ENCODE peak calls at places on chromosomes 12 and 14, in nine cellular contexts. One of them, this sample, is unnamed.

GRCh38 chr12:105382771-105383632 is 52.5 kb downstream of the C12orf75 start:
- DNase-seq in OCI-LY7: peak
- DNase-seq in stimulated activated CD8-positive, alpha-beta memory T cell treated with anti-CD3 and anti-CD28 coated beads, Interleukin-12 subunit alpha, Interleukin-12 subunit beta, amount 100 ng/mL, for 4 hours: no peak
- DNase-seq in LoVo: peak
- DNase-seq in NCI-H2029 treated with DMSO at 0.1 percent for 48 hours: peak
- DNase-seq in head of caudate nucleus: peak
- DNase-seq in AG08395: peak
- DNase-seq in sigmoid colon: no peak
- DNase-seq in Right ventricle myocardium superior: no peak
- DNase-seq in this sample: peak

GRCh38 chr12:5904441-5904840 is 40.6 kb downstream of the ANO2 start:
- DNase-seq in OCI-LY7: no peak
- DNase-seq in stimulated activated CD8-positive, alpha-beta memory T cell treated with anti-CD3 and anti-CD28 coated beads, Interleukin-12 subunit alpha, Interleukin-12 subunit beta, amount 100 ng/mL, for 4 hours: no peak
- DNase-seq in LoVo: no peak
- DNase-seq in NCI-H2029 treated with DMSO at 0.1 percent for 48 hours: no peak
- DNase-seq in head of caudate nucleus: no peak
- DNase-seq in AG08395: no peak
- DNase-seq in sigmoid colon: no peak
- DNase-seq in Right ventricle myocardium superior: no peak
- DNase-seq in this sample: no peak

GRCh38 chr12:72564120-72564519 is 291.9 kb downstream of the TRHDE start:
- DNase-seq in OCI-LY7: no peak
- DNase-seq in stimulated activated CD8-positive, alpha-beta memory T cell treated with anti-CD3 and anti-CD28 coated beads, Interleukin-12 subunit alpha, Interleukin-12 subunit beta, amount 100 ng/mL, for 4 hours: no peak
- DNase-seq in LoVo: no peak
- DNase-seq in NCI-H2029 treated with DMSO at 0.1 percent for 48 hours: no peak
- DNase-seq in head of caudate nucleus: no peak
- DNase-seq in AG08395: no peak
- DNase-seq in sigmoid colon: no peak
- DNase-seq in Right ventricle myocardium superior: no peak
- DNase-seq in this sample: no peak

GRCh38 chr12:89070603-89071002 is 281.7 kb downstream of the DUSP6 start:
- DNase-seq in OCI-LY7: no peak
- DNase-seq in stimulated activated CD8-positive, alpha-beta memory T cell treated with anti-CD3 and anti-CD28 coated beads, Interleukin-12 subunit alpha, Interleukin-12 subunit beta, amount 100 ng/mL, for 4 hours: no peak
- DNase-seq in LoVo: no peak
- DNase-seq in NCI-H2029 treated with DMSO at 0.1 percent for 48 hours: no peak
- DNase-seq in head of caudate nucleus: no peak
- DNase-seq in AG08395: no peak
- DNase-seq in sigmoid colon: no peak
- DNase-seq in Right ventricle myocardium superior: no peak
- DNase-seq in this sample: no peak

GRCh38 chr12:15706010-15706676 is 83.0 kb downstream of the EPS8 start:
- DNase-seq in OCI-LY7: no peak
- DNase-seq in stimulated activated CD8-positive, alpha-beta memory T cell treated with anti-CD3 and anti-CD28 coated beads, Interleukin-12 subunit alpha, Interleukin-12 subunit beta, amount 100 ng/mL, for 4 hours: no peak
- DNase-seq in LoVo: peak
- DNase-seq in NCI-H2029 treated with DMSO at 0.1 percent for 48 hours: no peak
- DNase-seq in head of caudate nucleus: no peak
- DNase-seq in AG08395: no peak
- DNase-seq in sigmoid colon: no peak
- DNase-seq in Right ventricle myocardium superior: no peak
- DNase-seq in this sample: peak

GRCh38 chr12:42140901-42141300 is 3.8 kb downstream of the GXYLT1 start:
- DNase-seq in OCI-LY7: no peak
- DNase-seq in stimulated activated CD8-positive, alpha-beta memory T cell treated with anti-CD3 and anti-CD28 coated beads, Interleukin-12 subunit alpha, Interleukin-12 subunit beta, amount 100 ng/mL, for 4 hours: no peak
- DNase-seq in LoVo: no peak
- DNase-seq in NCI-H2029 treated with DMSO at 0.1 percent for 48 hours: no peak
- DNase-seq in head of caudate nucleus: no peak
- DNase-seq in AG08395: peak
- DNase-seq in sigmoid colon: no peak
- DNase-seq in Right ventricle myocardium superior: no peak
- DNase-seq in this sample: peak

GRCh38 chr14:77746064-77746463 is 14.9 kb downstream of the SNW1 start:
- DNase-seq in OCI-LY7: no peak
- DNase-seq in stimulated activated CD8-positive, alpha-beta memory T cell treated with anti-CD3 and anti-CD28 coated beads, Interleukin-12 subunit alpha, Interleukin-12 subunit beta, amount 100 ng/mL, for 4 hours: no peak
- DNase-seq in LoVo: no peak
- DNase-seq in NCI-H2029 treated with DMSO at 0.1 percent for 48 hours: no peak
- DNase-seq in head of caudate nucleus: no peak
- DNase-seq in AG08395: no peak
- DNase-seq in sigmoid colon: no peak
- DNase-seq in Right ventricle myocardium superior: no peak
- DNase-seq in this sample: no peak

GRCh38 chr14:95363468-95363954 is 43.8 kb upstream of the CLMN start:
- DNase-seq in OCI-LY7: no peak
- DNase-seq in stimulated activated CD8-positive, alpha-beta memory T cell treated with anti-CD3 and anti-CD28 coated beads, Interleukin-12 subunit alpha, Interleukin-12 subunit beta, amount 100 ng/mL, for 4 hours: no peak
- DNase-seq in LoVo: no peak
- DNase-seq in NCI-H2029 treated with DMSO at 0.1 percent for 48 hours: no peak
- DNase-seq in head of caudate nucleus: peak
- DNase-seq in AG08395: no peak
- DNase-seq in sigmoid colon: no peak
- DNase-seq in Right ventricle myocardium superior: no peak
- DNase-seq in this sample: no peak

GRCh38 chr14:95043732-95044462 is 113.4 kb downstream of the DICER1 start:
- DNase-seq in OCI-LY7: no peak
- DNase-seq in stimulated activated CD8-positive, alpha-beta memory T cell treated with anti-CD3 and anti-CD28 coated beads, Interleukin-12 subunit alpha, Interleukin-12 subunit beta, amount 100 ng/mL, for 4 hours: no peak
- DNase-seq in LoVo: no peak
- DNase-seq in NCI-H2029 treated with DMSO at 0.1 percent for 48 hours: no peak
- DNase-seq in head of caudate nucleus: no peak
- DNase-seq in AG08395: no peak
- DNase-seq in sigmoid colon: peak
- DNase-seq in Right ventricle myocardium superior: no peak
- DNase-seq in this sample: no peak

GRCh38 chr14:37343307-37344094 is 145.8 kb downstream of the MIPOL1 start:
- DNase-seq in OCI-LY7: no peak
- DNase-seq in stimulated activated CD8-positive, alpha-beta memory T cell treated with anti-CD3 and anti-CD28 coated beads, Interleukin-12 subunit alpha, Interleukin-12 subunit beta, amount 100 ng/mL, for 4 hours: no peak
- DNase-seq in LoVo: no peak
- DNase-seq in NCI-H2029 treated with DMSO at 0.1 percent for 48 hours: no peak
- DNase-seq in head of caudate nucleus: no peak
- DNase-seq in AG08395: peak
- DNase-seq in sigmoid colon: no peak
- DNase-seq in Right ventricle myocardium superior: no peak
- DNase-seq in this sample: no peak

GRCh38 chr14:95482967-95483842 is 33.2 kb downstream of the SYNE3 start:
- DNase-seq in OCI-LY7: no peak
- DNase-seq in stimulated activated CD8-positive, alpha-beta memory T cell treated with anti-CD3 and anti-CD28 coated beads, Interleukin-12 subunit alpha, Interleukin-12 subunit beta, amount 100 ng/mL, for 4 hours: no peak
- DNase-seq in LoVo: peak
- DNase-seq in NCI-H2029 treated with DMSO at 0.1 percent for 48 hours: no peak
- DNase-seq in head of caudate nucleus: no peak
- DNase-seq in AG08395: peak
- DNase-seq in sigmoid colon: peak
- DNase-seq in Right ventricle myocardium superior: peak
- DNase-seq in this sample: peak

GRCh38 chr14:100530270-100531072 is 56.7 kb downstream of the BEGAIN start:
- DNase-seq in OCI-LY7: no peak
- DNase-seq in stimulated activated CD8-positive, alpha-beta memory T cell treated with anti-CD3 and anti-CD28 coated beads, Interleukin-12 subunit alpha, Interleukin-12 subunit beta, amount 100 ng/mL, for 4 hours: no peak
- DNase-seq in LoVo: no peak
- DNase-seq in NCI-H2029 treated with DMSO at 0.1 percent for 48 hours: no peak
- DNase-seq in head of caudate nucleus: no peak
- DNase-seq in AG08395: no peak
- DNase-seq in sigmoid colon: peak
- DNase-seq in Right ventricle myocardium superior: no peak
- DNase-seq in this sample: no peak

GRCh38 chr14:54462048-54462447 is 20.9 kb upstream of the CNIH1 start:
- DNase-seq in OCI-LY7: no peak
- DNase-seq in stimulated activated CD8-positive, alpha-beta memory T cell treated with anti-CD3 and anti-CD28 coated beads, Interleukin-12 subunit alpha, Interleukin-12 subunit beta, amount 100 ng/mL, for 4 hours: no peak
- DNase-seq in LoVo: no peak
- DNase-seq in NCI-H2029 treated with DMSO at 0.1 percent for 48 hours: no peak
- DNase-seq in head of caudate nucleus: no peak
- DNase-seq in AG08395: no peak
- DNase-seq in sigmoid colon: no peak
- DNase-seq in Right ventricle myocardium superior: no peak
- DNase-seq in this sample: no peak

GRCh38 chr12:114631242-114631641 is 52.7 kb downstream of the TBX3 start:
- DNase-seq in OCI-LY7: no peak
- DNase-seq in stimulated activated CD8-positive, alpha-beta memory T cell treated with anti-CD3 and anti-CD28 coated beads, Interleukin-12 subunit alpha, Interleukin-12 subunit beta, amount 100 ng/mL, for 4 hours: no peak
- DNase-seq in LoVo: no peak
- DNase-seq in NCI-H2029 treated with DMSO at 0.1 percent for 48 hours: no peak
- DNase-seq in head of caudate nucleus: no peak
- DNase-seq in AG08395: no peak
- DNase-seq in sigmoid colon: no peak
- DNase-seq in Right ventricle myocardium superior: no peak
- DNase-seq in this sample: no peak

GRCh38 chr14:100486025-100486828 is 101.0 kb downstream of the BEGAIN start:
- DNase-seq in OCI-LY7: peak
- DNase-seq in stimulated activated CD8-positive, alpha-beta memory T cell treated with anti-CD3 and anti-CD28 coated beads, Interleukin-12 subunit alpha, Interleukin-12 subunit beta, amount 100 ng/mL, for 4 hours: peak
- DNase-seq in LoVo: peak
- DNase-seq in NCI-H2029 treated with DMSO at 0.1 percent for 48 hours: no peak
- DNase-seq in head of caudate nucleus: peak
- DNase-seq in AG08395: peak
- DNase-seq in sigmoid colon: no peak
- DNase-seq in Right ventricle myocardium superior: peak
- DNase-seq in this sample: peak

GRCh38 chr12:124730455-124730932 is 133.2 kb downstream of the SCARB1 start:
- DNase-seq in OCI-LY7: no peak
- DNase-seq in stimulated activated CD8-positive, alpha-beta memory T cell treated with anti-CD3 and anti-CD28 coated beads, Interleukin-12 subunit alpha, Interleukin-12 subunit beta, amount 100 ng/mL, for 4 hours: no peak
- DNase-seq in LoVo: no peak
- DNase-seq in NCI-H2029 treated with DMSO at 0.1 percent for 48 hours: peak
- DNase-seq in head of caudate nucleus: no peak
- DNase-seq in AG08395: no peak
- DNase-seq in sigmoid colon: peak
- DNase-seq in Right ventricle myocardium superior: peak
- DNase-seq in this sample: peak

GRCh38 chr12:80188566-80188965 is 89.2 kb downstream of the OTOGL start:
- DNase-seq in OCI-LY7: no peak
- DNase-seq in stimulated activated CD8-positive, alpha-beta memory T cell treated with anti-CD3 and anti-CD28 coated beads, Interleukin-12 subunit alpha, Interleukin-12 subunit beta, amount 100 ng/mL, for 4 hours: no peak
- DNase-seq in LoVo: no peak
- DNase-seq in NCI-H2029 treated with DMSO at 0.1 percent for 48 hours: no peak
- DNase-seq in head of caudate nucleus: no peak
- DNase-seq in AG08395: no peak
- DNase-seq in sigmoid colon: no peak
- DNase-seq in Right ventricle myocardium superior: no peak
- DNase-seq in this sample: no peak

GRCh38 chr12:132559652-132560420 is 50.5 kb downstream of the LRCOL1 start:
- DNase-seq in OCI-LY7: peak
- DNase-seq in stimulated activated CD8-positive, alpha-beta memory T cell treated with anti-CD3 and anti-CD28 coated beads, Interleukin-12 subunit alpha, Interleukin-12 subunit beta, amount 100 ng/mL, for 4 hours: no peak
- DNase-seq in LoVo: peak
- DNase-seq in NCI-H2029 treated with DMSO at 0.1 percent for 48 hours: no peak
- DNase-seq in head of caudate nucleus: peak
- DNase-seq in AG08395: peak
- DNase-seq in sigmoid colon: no peak
- DNase-seq in Right ventricle myocardium superior: peak
- DNase-seq in this sample: peak

GRCh38 chr12:90441431-90441830 is 513.5 kb downstream of the CCER1 start:
- DNase-seq in OCI-LY7: no peak
- DNase-seq in stimulated activated CD8-positive, alpha-beta memory T cell treated with anti-CD3 and anti-CD28 coated beads, Interleukin-12 subunit alpha, Interleukin-12 subunit beta, amount 100 ng/mL, for 4 hours: no peak
- DNase-seq in LoVo: no peak
- DNase-seq in NCI-H2029 treated with DMSO at 0.1 percent for 48 hours: no peak
- DNase-seq in head of caudate nucleus: no peak
- DNase-seq in AG08395: no peak
- DNase-seq in sigmoid colon: no peak
- DNase-seq in Right ventricle myocardium superior: no peak
- DNase-seq in this sample: no peak

GRCh38 chr12:109816870-109817269 is 16.3 kb downstream of the TRPV4 start:
- DNase-seq in OCI-LY7: no peak
- DNase-seq in stimulated activated CD8-positive, alpha-beta memory T cell treated with anti-CD3 and anti-CD28 coated beads, Interleukin-12 subunit alpha, Interleukin-12 subunit beta, amount 100 ng/mL, for 4 hours: no peak
- DNase-seq in LoVo: no peak
- DNase-seq in NCI-H2029 treated with DMSO at 0.1 percent for 48 hours: no peak
- DNase-seq in head of caudate nucleus: no peak
- DNase-seq in AG08395: no peak
- DNase-seq in sigmoid colon: no peak
- DNase-seq in Right ventricle myocardium superior: no peak
- DNase-seq in this sample: no peak